ENCODE peak calls at places on chromosomes 6 and 20, in five cellular contexts. Z is heart right ventricle, P is adrenal gland, E is BJ, R is mucosa of descending colon. U is an unnamed sample. For H3K36me3, the result is how much of the 10 kb centered on the place peaks cover.

GRCh38 chr6:13375360-13375878 is 47.1 kb upstream of the TBC1D7 start:
- DNase-seq in Z (no peak), P (no peak), E (no peak), R (no peak), U (no peak)

GRCh38 chr20:33791959-33792597 is 19.1 kb upstream of the CHMP4B start:
- DNase-seq in Z (peak), P (peak), E (no peak), R (peak), U (no peak)

GRCh38 chr6:46118836-46119235 is 11.0 kb upstream of the ENPP4 start:
- DNase-seq in Z (no peak), P (no peak), E (no peak), R (no peak), U (no peak)

GRCh38 chr6:130968486-130968885 is 94.6 kb downstream of the EPB41L2 start:
- DNase-seq in Z (no peak), P (no peak), E (no peak), R (no peak), U (no peak)

GRCh38 chr6:83860347-83860731 is 850 bp downstream of the CYB5R4 start:
- DNase-seq in Z (no peak), P (no peak), E (no peak), R (no peak), U (no peak)

GRCh38 chr6:122144229-122144628 is 255.2 kb upstream of the HSF2 start:
- DNase-seq in Z (no peak), P (no peak), E (no peak), R (no peak), U (no peak)

GRCh38 chr20:58389324-58389967 is 417 bp downstream of the VAPB start:
- DNase-seq in Z (peak), P (peak), E (no peak), R (no peak), U (no peak)

GRCh38 chr6:131255911-131256310 is 120.6 kb downstream of the AKAP7 start:
- DNase-seq in Z (no peak), P (no peak), E (no peak), R (no peak), U (no peak)

GRCh38 chr6:111662192-111662793 is 56.6 kb upstream of the TRAF3IP2 start:
- DNase-seq in Z (no peak), P (no peak), E (no peak), R (no peak), U (no peak)

GRCh38 chr6:89140347-89141159 is 5.3 kb upstream of the PM20D2 start:
- DNase-seq in Z (no peak), P (no peak), E (no peak), R (no peak), U (no peak)

GRCh38 chr20:43386878-43387277 is 70.8 kb upstream of the SRSF6 start:
- DNase-seq in Z (no peak), P (no peak), E (no peak), R (no peak), U (no peak)

GRCh38 chr20:23129256-23129655 is 43.1 kb upstream of the CD93 start:
- DNase-seq in Z (no peak), P (peak), E (no peak), R (no peak), U (no peak)

GRCh38 chr6:45589367-45589766 is 211.6 kb upstream of the SUPT3H start:
- DNase-seq in Z (no peak), P (no peak), E (no peak), R (no peak), U (no peak)

GRCh38 chr6:123810214-123810613 is 6.5 kb downstream of the NKAIN2 start:
- DNase-seq in Z (no peak), P (no peak), E (no peak), R (no peak), U (no peak)

GRCh38 chr20:59784365-59785117 is 148.9 kb downstream of the SYCP2 start:
- DNase-seq in Z (no peak), P (no peak), E (no peak), R (no peak), U (no peak)

GRCh38 chr20:63553251-63553932 is 567 bp upstream of the FNDC11 start:
- DNase-seq in Z (peak), P (peak), E (no peak), R (peak), U (no peak)

GRCh38 chr6:10268661-10269060 is 146.2 kb downstream of the TFAP2A start:
- DNase-seq in Z (no peak), P (no peak), E (no peak), R (no peak), U (no peak)

GRCh38 chr6:16182428-16182827 is 53.5 kb downstream of the MYLIP start:
- DNase-seq in Z (no peak), P (no peak), E (no peak), R (no peak), U (no peak)

GRCh38 chr20:17693534-17694001 is 6.2 kb upstream of the BANF2 start:
- DNase-seq in Z (no peak), P (no peak), E (no peak), R (no peak), U (no peak)

GRCh38 chr6:30716879-30717128 is 277 bp downstream of the MDC1 start:
- DNase-seq in Z (no peak), P (no peak), E (no peak), R (no peak), U (no peak)

GRCh38 chr20:58481541-58482021 is 33.6 kb downstream of the APCDD1L start:
- DNase-seq in Z (peak), P (peak), E (no peak), R (no peak), U (no peak)

GRCh38 chr20:2397091-2397490 is 16.4 kb downstream of the TGM6 start:
- DNase-seq in Z (no peak), P (no peak), E (no peak), R (no peak), U (no peak)

GRCh38 chr6:170292778-170293164 is 1.9 kb upstream of the DLL1 start:
- DNase-seq in Z (no peak), P (no peak), E (no peak), R (no peak), U (no peak)

GRCh38 chr20:58523916-58524315 is 8.7 kb upstream of the APCDD1L start:
- DNase-seq in Z (no peak), P (no peak), E (no peak), R (no peak), U (no peak)

GRCh38 chr20:48278961-48279481 is 493.7 kb upstream of the SULF2 start:
- DNase-seq in Z (peak), P (no peak), E (no peak), R (no peak), U (no peak)

GRCh38 chr20:32777177-32777956 is 15.2 kb downstream of the DNMT3B start:
- DNase-seq in Z (no peak), P (no peak), E (no peak), R (no peak), U (no peak)

GRCh38 chr20:2314759-2315439 is 19.1 kb downstream of the TGM3 start:
- DNase-seq in Z (peak), P (peak), E (peak), R (no peak), U (no peak)

GRCh38 chr20:35616465-35617396 is 1.1 kb downstream of the SPAG4 start:
- DNase-seq in Z (peak), P (peak), E (peak), R (peak), U (peak)

GRCh38 chr20:40757087-40757486 is 68.1 kb upstream of the MAFB start:
- DNase-seq in Z (no peak), P (no peak), E (no peak), R (no peak), U (no peak)

GRCh38 chr20:1338801-1339200 is 9.9 kb upstream of the SDCBP2 start:
- DNase-seq in Z (no peak), P (no peak), E (no peak), R (no peak), U (no peak)

GRCh38 chr20:4216142-4216735 is 200.9 kb upstream of the RNF24 start:
- DNase-seq in Z (no peak), P (no peak), E (peak), R (no peak), U (no peak)

GRCh38 chr20:9040874-9041524 is 27.9 kb upstream of the PLCB4 start:
- DNase-seq in Z (no peak), P (no peak), E (no peak), R (no peak), U (no peak)

GRCh38 chr6:30965140-30965601 is 18.3 kb upstream of the MUC21 start:
- DNase-seq in Z (no peak), P (no peak), E (no peak), R (no peak), U (no peak)

GRCh38 chr20:63562461-63563185 is 8.7 kb downstream of the FNDC11 start:
- DNase-seq in Z (no peak), P (no peak), E (no peak), R (peak), U (no peak)

DNA sequence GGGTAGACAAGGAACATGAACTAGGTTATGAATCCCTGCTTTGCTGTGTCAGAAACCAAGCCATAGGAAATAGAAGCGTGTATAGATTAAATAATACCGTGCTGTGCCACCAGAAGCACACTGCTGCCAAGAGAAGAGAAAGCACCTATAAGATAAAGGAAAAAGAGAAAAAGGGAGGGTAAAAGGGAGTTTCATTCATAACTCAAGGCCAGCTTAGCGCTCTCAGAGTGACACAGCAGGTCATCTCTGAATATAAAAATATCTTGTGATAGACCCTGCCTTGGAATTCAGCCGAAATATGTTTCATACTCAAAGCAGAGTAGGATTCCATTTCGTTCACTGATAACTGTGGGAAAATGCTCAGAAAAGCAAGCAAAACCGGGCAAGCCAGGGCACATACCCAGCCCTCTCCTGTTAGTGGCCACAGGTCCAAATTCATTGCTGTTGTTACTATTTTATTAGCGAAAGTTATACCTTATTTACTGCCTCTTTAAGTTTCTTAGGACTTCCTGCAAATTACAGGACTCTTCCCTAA is 8.7 kb downstream of the JAG1 start:
- DNase-seq in Z (no peak), P (peak), E (no peak), R (no peak), U (no peak)
- H3K4me3 ChIP-seq in Z (no peak), P (no peak), E (no peak), R (no peak), U (no peak)

GRCh38 chr6:32977272-32977952 is 9.0 kb downstream of the BRD2 start:
- DNase-seq in Z (no peak), P (no peak), E (no peak), R (no peak), U (no peak)
- TF ChIP-seq CTCF in Z (no peak), P (no peak), E (no peak), R (no peak), U (no peak)

GRCh38 chr6:43481591-43482242 is 4.3 kb downstream of the TJAP1 start:
- DNase-seq in Z (no peak), P (no peak), E (no peak), R (no peak), U (no peak)

GRCh38 chr6:43476744-43477143 is 626 bp upstream of the TJAP1 start:
- DNase-seq in Z (no peak), P (no peak), E (no peak), R (no peak), U (no peak)

GRCh38 chr6:43477235-43478007 is at the start of gene TJAP1:
- DNase-seq in Z (peak), P (peak), E (no peak), R (peak), U (peak)

GRCh38 chr6:43478008-43478372 is 620 bp downstream of the TJAP1 start:
- DNase-seq in Z (no peak), P (no peak), E (no peak), R (no peak), U (no peak)

DNA sequence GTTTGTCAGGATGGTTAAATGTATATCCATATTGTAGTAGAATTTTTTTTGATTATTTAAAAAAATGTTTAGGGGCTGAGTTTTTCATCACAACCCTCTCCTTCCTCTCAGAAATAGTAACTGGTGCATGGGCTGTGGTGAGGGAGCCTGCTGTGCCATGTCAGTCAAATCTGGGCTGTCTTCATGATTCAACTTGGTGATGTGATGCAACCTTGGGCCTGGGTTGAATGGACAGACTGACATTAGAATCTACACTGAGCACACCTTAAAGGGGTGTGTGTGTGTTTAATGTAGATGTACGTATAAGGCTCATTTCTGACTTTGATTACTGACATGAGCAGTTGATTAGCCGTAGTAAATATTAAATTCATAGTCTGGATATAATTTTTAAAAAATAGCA is 3.7 kb downstream of the TJAP1 start:
- DNase-seq in Z (no peak), P (no peak), E (no peak), R (no peak), U (no peak)
- H3K36me3 ChIP-seq in Z (under half), P (under half), E (under half), R (under half), U (under half)

GRCh38 chr6:79413562-79414002 is 123.6 kb downstream of the LCA5 start:
- DNase-seq in Z (no peak), P (no peak), E (no peak), R (no peak), U (no peak)
- H3K4me3 ChIP-seq in Z (no peak), P (no peak), E (no peak), R (no peak), U (no peak)

GRCh38 chr6:145887969-145888368 is 73.4 kb upstream of the FBXO30 start:
- DNase-seq in Z (peak), P (no peak), E (no peak), R (no peak), U (no peak)
- TF ChIP-seq CTCF in Z (peak), P (peak), E (peak), R (no peak), U (peak)